ENCODE peak calls at places on chromosomes 13 and 19, in six cellular contexts. Z is H1, X is stomach, K is SK-N-SH, A is AG04450, E is GM23248. B is an unnamed sample.

GRCh38 chr19:3146677-3147100 is 10.9 kb downstream of the GNA15 start:
- DNase-seq in Z (peak), X (no peak), K (peak), A (no peak), E (no peak), B (peak)

GRCh38 chr19:40613669-40614594 is 12.8 kb downstream of the LTBP4 start:
- DNase-seq in Z (peak), X (peak), K (no peak), A (peak), E (peak), B (no peak)

GRCh38 chr13:27976362-27977177 is 7.5 kb upstream of the CDX2 start:
- DNase-seq in Z (peak), X (peak), K (no peak), A (no peak), E (no peak), B (no peak)

GRCh38 chr19:46898731-46899130 is 37.9 kb downstream of the ARHGAP35 start:
- DNase-seq in Z (no peak), X (no peak), K (no peak), A (peak), E (peak), B (no peak)

GRCh38 chr13:98796798-98797197 is 44.3 kb upstream of the SLC15A1 start:
- DNase-seq in Z (peak), X (no peak), K (peak), A (no peak), E (no peak), B (peak)

GRCh38 chr13:98741741-98742435 is 10.6 kb downstream of the SLC15A1 start:
- DNase-seq in Z (no peak), X (no peak), K (no peak), A (no peak), E (peak), B (peak)

GRCh38 chr19:3646336-3647092 is 19.9 kb upstream of the CACTIN start:
- DNase-seq in Z (no peak), X (no peak), K (no peak), A (no peak), E (no peak), B (no peak)

GRCh38 chr19:16094360-16095070 is 17.2 kb upstream of the RAB8A start:
- DNase-seq in Z (no peak), X (no peak), K (no peak), A (no peak), E (no peak), B (no peak)

GRCh38 chr19:46872967-46873366 is 12.2 kb downstream of the ARHGAP35 start:
- DNase-seq in Z (no peak), X (no peak), K (no peak), A (no peak), E (no peak), B (no peak)

GRCh38 chr19:17394891-17395415 is 957 bp upstream of the CCDC194 start:
- DNase-seq in Z (peak), X (peak), K (peak), A (no peak), E (peak), B (peak)

GRCh38 chr13:52001120-52001731 is 10.0 kb downstream of the ATP7B start:
- DNase-seq in Z (no peak), X (no peak), K (peak), A (peak), E (peak), B (no peak)

GRCh38 chr13:46367622-46368327 is 19.3 kb downstream of the RUBCNL start:
- DNase-seq in Z (no peak), X (no peak), K (no peak), A (no peak), E (peak), B (no peak)

GRCh38 chr13:49776871-49777270 is 15.6 kb downstream of the KPNA3 start:
- DNase-seq in Z (no peak), X (no peak), K (no peak), A (no peak), E (peak), B (no peak)

GRCh38 chr19:28940751-28941500 is 272.0 kb downstream of the UQCRFS1 start:
- DNase-seq in Z (no peak), X (no peak), K (no peak), A (no peak), E (peak), B (no peak)
- H3K27ac ChIP-seq in Z (no peak), X (no peak), K (peak), A (no peak), E (peak), B (no peak)

DNA sequence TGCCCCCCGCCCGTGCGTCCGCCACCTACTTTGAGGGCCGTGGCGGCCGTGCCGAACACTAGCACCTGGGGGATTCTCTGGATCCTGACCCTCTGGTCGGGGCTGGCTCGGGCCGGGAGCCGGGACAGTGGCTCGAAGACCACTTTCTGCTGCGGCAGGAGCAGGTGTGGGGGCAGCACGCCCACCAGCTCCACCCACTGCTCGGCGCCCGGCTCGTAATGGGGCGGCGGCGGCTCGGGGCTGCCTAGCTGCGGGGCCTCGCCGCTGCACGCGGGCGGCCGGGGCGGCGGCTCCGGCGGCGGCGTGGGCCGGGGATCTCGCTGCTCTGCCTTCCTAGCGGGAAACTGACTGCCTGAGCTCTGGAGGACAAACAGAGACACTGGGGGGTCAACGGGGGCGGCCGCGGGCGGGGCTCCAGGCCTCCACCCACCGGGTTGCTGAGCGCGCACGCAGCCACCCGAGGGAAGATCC is 26.4 kb downstream of the DCAF15 start:
- DNase-seq in Z (no peak), X (no peak), K (no peak), A (no peak), E (peak), B (no peak)
- H3K27ac ChIP-seq in Z (no peak), X (peak), K (no peak), A (no peak), E (no peak), B (no peak)

GRCh38 chr19:35902870-35903475 is 644 bp downstream of the HCST start:
- DNase-seq in Z (no peak), X (no peak), K (no peak), A (no peak), E (no peak), B (no peak)

GRCh38 chr19:35903550-35904179 is 1.3 kb downstream of the HCST start:
- DNase-seq in Z (peak), X (peak), K (peak), A (no peak), E (peak), B (no peak)

GRCh38 chr19:35901854-35902661 is at the start of gene HCST:
- DNase-seq in Z (no peak), X (no peak), K (no peak), A (no peak), E (peak), B (peak)

GRCh38 chr19:35899547-35900214 is 659 bp downstream of the NFKBID start:
- DNase-seq in Z (peak), X (peak), K (peak), A (no peak), E (peak), B (peak)

DNA sequence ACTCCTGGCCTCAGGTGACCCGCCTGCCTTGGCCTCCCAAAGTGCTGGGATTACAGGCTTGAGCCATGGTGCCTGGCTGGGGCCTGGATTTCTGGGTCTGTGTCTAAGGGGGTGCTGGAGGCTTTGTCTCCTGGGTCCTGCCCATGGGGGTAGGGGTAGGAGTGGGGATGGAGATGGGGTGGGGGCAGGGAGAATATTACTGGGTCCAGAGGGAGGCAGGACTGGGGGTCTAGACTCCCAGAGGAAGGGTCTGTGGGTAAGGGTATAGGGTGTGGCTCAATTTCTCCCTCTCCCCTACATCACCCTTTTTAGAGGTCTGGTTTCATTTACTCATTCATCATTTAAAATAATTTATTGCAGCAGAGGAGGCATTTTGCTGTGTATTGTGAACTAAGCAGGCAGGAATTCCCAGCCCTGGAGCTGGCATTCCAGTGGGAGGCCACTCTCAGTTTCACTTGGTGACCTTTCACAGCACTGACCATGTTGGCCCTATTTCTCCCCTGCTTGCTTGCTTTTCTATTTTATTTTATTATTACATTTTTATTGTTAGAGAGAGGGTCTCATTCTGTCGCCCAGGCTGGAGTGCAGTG is 810 bp upstream of the NFKBID start:
- DNase-seq in Z (no peak), X (no peak), K (no peak), A (no peak), E (peak), B (no peak)
- H3K27ac ChIP-seq in Z (no peak), X (peak), K (peak), A (peak), E (peak), B (peak)

DNA sequence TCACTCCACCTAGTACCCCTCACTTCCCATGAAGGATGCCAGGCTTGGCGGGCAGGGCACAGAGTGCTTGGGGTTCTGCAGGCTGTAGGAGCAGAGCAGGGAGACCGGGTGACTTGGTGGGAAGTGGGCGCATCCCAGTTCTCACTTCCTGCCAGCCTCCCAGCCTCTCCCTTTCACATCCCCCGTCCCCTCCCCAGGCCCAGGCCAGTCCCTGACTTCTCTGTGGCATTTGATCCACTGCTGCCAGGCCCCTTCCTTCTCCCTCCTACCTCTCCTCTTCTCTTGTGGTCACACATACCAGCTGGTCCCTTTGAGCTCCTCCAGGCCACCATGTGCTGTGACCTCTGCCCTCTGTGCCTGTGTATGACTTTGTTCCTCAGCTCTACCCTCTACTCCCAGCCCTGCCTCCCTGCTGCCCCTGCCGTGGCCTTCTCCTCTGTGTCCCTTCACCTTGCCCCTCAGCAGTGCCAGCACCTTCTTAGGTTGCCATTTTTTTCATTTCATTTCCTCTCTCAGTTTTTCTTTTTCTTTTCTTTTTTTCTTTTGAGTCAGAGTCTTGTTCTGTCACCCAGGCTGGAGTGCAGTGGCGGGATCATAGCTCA is 19.5 kb downstream of the MYO1F start:
- DNase-seq in Z (no peak), X (no peak), K (no peak), A (no peak), E (no peak), B (no peak)
- H3K27ac ChIP-seq in Z (no peak), X (no peak), K (no peak), A (no peak), E (no peak), B (no peak)